ENCODE peak calls at places on chromosomes 12 and 14, in four cellular contexts. One of them, this sample, is unnamed.

GRCh38 chr12:132204822-132205270 is 60.6 kb downstream of the NOC4L start:
- DNase-seq in K562: no peak
- DNase-seq in HepG2: no peak
- DNase-seq in GM12878: no peak
- DNase-seq in this sample: no peak

GRCh38 chr12:104669057-104669770 is 212.5 kb downstream of the CHST11 start:
- DNase-seq in K562: peak; percentile 30
- DNase-seq in HepG2: no peak
- DNase-seq in GM12878: no peak
- DNase-seq in this sample: peak; percentile 30

GRCh38 chr12:52446346-52447045 is 5.5 kb downstream of the KRT6B start:
- DNase-seq in K562: no peak
- DNase-seq in HepG2: no peak
- DNase-seq in GM12878: no peak
- DNase-seq in this sample: no peak

GRCh38 chr14:79354336-79354735 is 857.0 kb downstream of the DIO2 start:
- DNase-seq in K562: no peak
- DNase-seq in HepG2: no peak
- DNase-seq in GM12878: no peak
- DNase-seq in this sample: no peak

GRCh38 chr14:51834218-51834617 is 26.2 kb upstream of the GNG2 start:
- DNase-seq in K562: no peak
- DNase-seq in HepG2: no peak
- DNase-seq in GM12878: no peak
- DNase-seq in this sample: no peak

GRCh38 chr14:93720076-93720815 is 68.0 kb downstream of the PRIMA1 start:
- DNase-seq in K562: no peak
- DNase-seq in HepG2: no peak
- DNase-seq in GM12878: no peak
- DNase-seq in this sample: no peak

GRCh38 chr12:95083938-95084337 is 10.5 kb upstream of the NR2C1 start:
- DNase-seq in K562: no peak
- DNase-seq in HepG2: no peak
- DNase-seq in GM12878: no peak
- DNase-seq in this sample: peak; percentile 13

GRCh38 chr12:3273409-3273853 is 196.3 kb downstream of the TSPAN9 start:
- DNase-seq in K562: no peak
- DNase-seq in HepG2: no peak
- DNase-seq in GM12878: no peak
- DNase-seq in this sample: no peak

GRCh38 chr12:96878704-96879103 is 28.4 kb upstream of the NEDD1 start:
- DNase-seq in K562: no peak
- DNase-seq in HepG2: no peak
- DNase-seq in GM12878: no peak
- DNase-seq in this sample: no peak

GRCh38 chr14:50230601-50231474 is 540 bp downstream of the SOS2 start:
- DNase-seq in K562: peak; percentile 41
- DNase-seq in HepG2: peak; percentile 29
- DNase-seq in GM12878: peak; percentile 36
- DNase-seq in this sample: peak; percentile 41

GRCh38 chr12:125983094-125983783 is 918.0 kb downstream of the AACS start:
- DNase-seq in K562: peak; percentile 11
- DNase-seq in HepG2: peak; percentile 61
- DNase-seq in GM12878: no peak
- DNase-seq in this sample: peak; percentile 21

GRCh38 chr12:80988986-80989385 is 51.3 kb upstream of the LIN7A start:
- DNase-seq in K562: no peak
- DNase-seq in HepG2: no peak
- DNase-seq in GM12878: no peak
- DNase-seq in this sample: no peak

GRCh38 chr14:31945074-31945613 is 132.0 kb upstream of the ARHGAP5 start:
- DNase-seq in K562: no peak
- DNase-seq in HepG2: peak; percentile 60
- DNase-seq in GM12878: no peak
- DNase-seq in this sample: no peak

GRCh38 chr14:31263485-31264133 is 56.0 kb upstream of the HECTD1 start:
- DNase-seq in K562: no peak
- DNase-seq in HepG2: peak; percentile 91
- DNase-seq in GM12878: no peak
- DNase-seq in this sample: no peak

GRCh38 chr14:52312872-52313492 is 1.1 kb upstream of the PTGER2 start:
- DNase-seq in K562: no peak
- DNase-seq in HepG2: no peak
- DNase-seq in GM12878: no peak
- DNase-seq in this sample: no peak

GRCh38 chr12:85775071-85775470 is 61.1 kb downstream of the RASSF9 start:
- DNase-seq in K562: no peak
- DNase-seq in HepG2: no peak
- DNase-seq in GM12878: no peak
- DNase-seq in this sample: no peak

GRCh38 chr12:31477669-31478068 is 113.3 kb downstream of the DENND5B start:
- DNase-seq in K562: no peak
- DNase-seq in HepG2: no peak
- DNase-seq in GM12878: peak; percentile 32
- DNase-seq in this sample: no peak

GRCh38 chr14:98136019-98136418 is 1136.0 kb downstream of the BCL11B start:
- DNase-seq in K562: no peak
- DNase-seq in HepG2: no peak
- DNase-seq in GM12878: no peak
- DNase-seq in this sample: no peak

GRCh38 chr12:79409562-79409961 is 281.2 kb downstream of the PAWR start:
- DNase-seq in K562: no peak
- DNase-seq in HepG2: no peak
- DNase-seq in GM12878: no peak
- DNase-seq in this sample: no peak

GRCh38 chr14:92553456-92553855 is 39.9 kb downstream of the RIN3 start:
- DNase-seq in K562: no peak
- DNase-seq in HepG2: no peak
- DNase-seq in GM12878: no peak
- DNase-seq in this sample: no peak

GRCh38 chr12:52284562-52285171 is 6.7 kb downstream of the KRT81 start:
- DNase-seq in K562: no peak
- DNase-seq in HepG2: no peak
- DNase-seq in GM12878: no peak
- DNase-seq in this sample: no peak

GRCh38 chr12:114655934-114656697 is 27.9 kb downstream of the TBX3 start:
- DNase-seq in K562: no peak
- DNase-seq in HepG2: peak; percentile 98
- DNase-seq in GM12878: no peak
- DNase-seq in this sample: peak; percentile 72

GRCh38 chr12:106739815-106740552 is 34.5 kb upstream of the RIC8B start:
- DNase-seq in K562: peak; percentile 63
- DNase-seq in HepG2: no peak
- DNase-seq in GM12878: no peak
- DNase-seq in this sample: no peak

GRCh38 chr14:83289390-83289789 is 1755.7 kb upstream of the SEL1L start:
- DNase-seq in K562: no peak
- DNase-seq in HepG2: no peak
- DNase-seq in GM12878: no peak
- DNase-seq in this sample: no peak

GRCh38 chr14:95478818-95479217 is 37.6 kb downstream of the SYNE3 start:
- DNase-seq in K562: no peak
- DNase-seq in HepG2: no peak
- DNase-seq in GM12878: no peak
- DNase-seq in this sample: no peak

GRCh38 chr14:96630281-96630680 is 128.1 kb downstream of the PAPOLA start:
- DNase-seq in K562: no peak
- DNase-seq in HepG2: no peak
- DNase-seq in GM12878: no peak
- DNase-seq in this sample: no peak

GRCh38 chr12:56723889-56724659 is 1.0 kb downstream of the NACA start:
- DNase-seq in K562: no peak
- DNase-seq in HepG2: peak; percentile 41
- DNase-seq in GM12878: no peak
- DNase-seq in this sample: no peak

GRCh38 chr14:73888460-73888725 is 1.7 kb downstream of the ZNF410 start:
- DNase-seq in K562: no peak
- DNase-seq in HepG2: no peak
- DNase-seq in GM12878: no peak
- DNase-seq in this sample: no peak

GRCh38 chr14:87824261-87824660 is 168.7 kb downstream of the GALC start:
- DNase-seq in K562: no peak
- DNase-seq in HepG2: no peak
- DNase-seq in GM12878: no peak
- DNase-seq in this sample: no peak

GRCh38 chr12:6336079-6336858 is 5.6 kb downstream of the TNFRSF1A start:
- DNase-seq in K562: peak; percentile 90
- DNase-seq in HepG2: peak; percentile 94
- DNase-seq in GM12878: no peak
- DNase-seq in this sample: peak; percentile 90

GRCh38 chr14:104445086-104445485 is 134.5 kb upstream of the C14orf180 start:
- DNase-seq in K562: no peak
- DNase-seq in HepG2: no peak
- DNase-seq in GM12878: no peak
- DNase-seq in this sample: no peak

GRCh38 chr14:102902523-102903247 is 19.8 kb upstream of the AMN start:
- DNase-seq in K562: no peak
- DNase-seq in HepG2: no peak
- DNase-seq in GM12878: no peak
- DNase-seq in this sample: no peak

GRCh38 chr12:62210422-62210821 is 49.8 kb upstream of the USP15 start:
- DNase-seq in K562: peak; percentile 37
- DNase-seq in HepG2: peak; percentile 28
- DNase-seq in GM12878: no peak
- DNase-seq in this sample: peak; percentile 41

GRCh38 chr12:116508145-116509121 is 50.7 kb upstream of the MAP1LC3B2 start:
- DNase-seq in K562: peak; percentile 53
- DNase-seq in HepG2: no peak
- DNase-seq in GM12878: no peak
- DNase-seq in this sample: no peak

GRCh38 chr12:74293689-74294131 is 243.9 kb upstream of the ATXN7L3B start:
- DNase-seq in K562: peak; percentile 27
- DNase-seq in HepG2: no peak
- DNase-seq in GM12878: no peak
- DNase-seq in this sample: no peak

GRCh38 chr14:66140963-66141362 is 345.2 kb upstream of the CCDC196 start:
- DNase-seq in K562: no peak
- DNase-seq in HepG2: no peak
- DNase-seq in GM12878: no peak
- DNase-seq in this sample: no peak
- TF ChIP-seq TARDBP in K562: no peak
- TF ChIP-seq TARDBP in HepG2: no peak
- TF ChIP-seq TARDBP in GM12878: no peak
- TF ChIP-seq TARDBP in this sample: no peak

GRCh38 chr14:63717704-63718103 is 10.2 kb downstream of the SGPP1 start:
- DNase-seq in K562: no peak
- DNase-seq in HepG2: no peak
- DNase-seq in GM12878: no peak
- DNase-seq in this sample: no peak
- TF ChIP-seq TARDBP in K562: no peak
- TF ChIP-seq TARDBP in HepG2: no peak
- TF ChIP-seq TARDBP in GM12878: no peak
- TF ChIP-seq TARDBP in this sample: no peak

DNA sequence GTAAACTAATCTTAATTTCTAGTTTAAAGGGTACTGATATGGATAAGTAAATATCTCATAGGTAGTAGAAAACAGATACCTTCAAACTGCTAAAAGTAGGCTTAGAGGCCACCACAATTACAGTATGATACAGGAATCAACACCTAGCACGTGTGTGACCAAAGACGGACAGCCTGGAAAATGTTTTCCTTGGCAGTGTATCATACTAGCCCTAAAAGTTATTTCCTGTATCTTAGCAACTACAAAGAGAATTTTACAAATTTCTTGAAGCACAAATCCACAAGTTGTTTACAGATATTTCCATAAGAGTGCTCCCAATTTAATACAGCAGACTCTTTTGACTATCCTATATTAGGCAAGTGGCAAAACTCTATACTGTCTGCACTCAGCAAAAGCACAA is 106.0 kb downstream of the ITPR2 start:
- DNase-seq in K562: no peak
- DNase-seq in HepG2: no peak
- DNase-seq in GM12878: no peak
- DNase-seq in this sample: no peak
- TF ChIP-seq TARDBP in K562: no peak
- TF ChIP-seq TARDBP in HepG2: no peak
- TF ChIP-seq TARDBP in GM12878: no peak
- TF ChIP-seq TARDBP in this sample: no peak

GRCh38 chr12:45914090-45914489 is 76.3 kb downstream of the SCAF11 start:
- DNase-seq in K562: peak; percentile 9
- DNase-seq in HepG2: no peak
- DNase-seq in GM12878: no peak
- DNase-seq in this sample: no peak
- TF ChIP-seq TARDBP in K562: no peak
- TF ChIP-seq TARDBP in HepG2: no peak
- TF ChIP-seq TARDBP in GM12878: no peak
- TF ChIP-seq TARDBP in this sample: no peak

GRCh38 chr12:23055004-23055403 is 430.0 kb downstream of the ETNK1 start:
- DNase-seq in K562: peak; percentile 14
- DNase-seq in HepG2: peak; percentile 24
- DNase-seq in GM12878: no peak
- DNase-seq in this sample: peak; percentile 33
- TF ChIP-seq TARDBP in K562: no peak
- TF ChIP-seq TARDBP in HepG2: no peak
- TF ChIP-seq TARDBP in GM12878: no peak
- TF ChIP-seq TARDBP in this sample: no peak

DNA sequence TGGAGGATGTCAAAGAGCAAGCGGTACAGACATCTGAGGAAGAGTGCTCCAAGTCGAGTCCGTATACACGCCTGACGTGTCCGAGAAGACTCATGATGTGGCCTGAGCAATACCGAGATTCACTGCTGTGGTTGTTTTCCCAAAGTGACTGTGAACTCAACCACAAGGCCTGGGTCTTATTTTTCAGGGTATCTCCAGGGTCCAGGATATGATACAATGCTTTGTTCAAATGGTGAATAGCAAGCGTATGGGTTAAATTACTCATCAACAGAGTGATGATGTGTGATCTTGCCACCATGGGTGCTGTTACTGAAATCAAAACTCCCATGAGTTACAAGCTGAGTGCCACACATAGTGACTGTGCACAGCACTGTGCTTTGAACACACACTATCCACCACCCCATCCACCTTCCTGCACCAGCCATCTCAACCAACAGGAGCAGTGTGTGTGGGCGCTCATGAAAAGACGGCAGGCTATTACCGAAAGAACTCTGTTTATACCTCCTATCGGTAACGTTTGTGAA is 109.6 kb downstream of the BCAT1 start:
- DNase-seq in K562: no peak
- DNase-seq in HepG2: no peak
- DNase-seq in GM12878: peak; percentile 99
- DNase-seq in this sample: no peak
- TF ChIP-seq TARDBP in K562: no peak
- TF ChIP-seq TARDBP in HepG2: no peak
- TF ChIP-seq TARDBP in GM12878: no peak
- TF ChIP-seq TARDBP in this sample: no peak

This sample was measured in HEK293T.